ENCODE peak calls at places on chromosome 9, in ten cellular contexts. One of them, this sample, is unnamed.

GRCh38 chr9:114117996-114118830 is 19.1 kb upstream of the KIF12 start:
- DNase-seq in AG09309: no peak
- DNase-seq in endothelial cell: no peak
- DNase-seq in astrocyte of the spinal cord: no peak
- DNase-seq in kidney epithelial cell: no peak
- DNase-seq in PC-3: peak
- DNase-seq in adrenal gland: no peak
- DNase-seq in ovary: no peak
- DNase-seq in heart left ventricle: no peak
- DNase-seq in astrocyte of the cerebellum: no peak
- DNase-seq in this sample: no peak

GRCh38 chr9:89318123-89319014 is at the start of gene SECISBP2:
- DNase-seq in AG09309: peak
- DNase-seq in endothelial cell: peak
- DNase-seq in PC-3: peak
- DNase-seq in kidney epithelial cell: peak
- DNase-seq in astrocyte of the spinal cord: peak
- DNase-seq in adrenal gland: peak
- DNase-seq in heart left ventricle: peak
- DNase-seq in astrocyte of the cerebellum: peak
- DNase-seq in ovary: peak
- DNase-seq in this sample: peak

GRCh38 chr9:116661037-116661954 is 25.8 kb upstream of the TRIM32 start:
- DNase-seq in adrenal gland: peak
- DNase-seq in ovary: no peak
- DNase-seq in heart left ventricle: no peak
- DNase-seq in astrocyte of the spinal cord: peak
- DNase-seq in PC-3: peak
- DNase-seq in astrocyte of the cerebellum: peak
- DNase-seq in endothelial cell: peak
- DNase-seq in kidney epithelial cell: peak
- DNase-seq in AG09309: peak
- DNase-seq in this sample: peak

GRCh38 chr9:27125030-27125429 is 16.0 kb downstream of the TEK start:
- DNase-seq in heart left ventricle: peak
- DNase-seq in endothelial cell: no peak
- DNase-seq in astrocyte of the spinal cord: peak
- DNase-seq in astrocyte of the cerebellum: peak
- DNase-seq in adrenal gland: peak
- DNase-seq in ovary: peak
- DNase-seq in AG09309: peak
- DNase-seq in kidney epithelial cell: peak
- DNase-seq in PC-3: peak
- DNase-seq in this sample: peak

GRCh38 chr9:82127993-82128710 is 139.6 kb downstream of the SPATA31D1 start:
- DNase-seq in astrocyte of the cerebellum: no peak
- DNase-seq in heart left ventricle: no peak
- DNase-seq in kidney epithelial cell: no peak
- DNase-seq in ovary: no peak
- DNase-seq in astrocyte of the spinal cord: no peak
- DNase-seq in AG09309: no peak
- DNase-seq in endothelial cell: no peak
- DNase-seq in PC-3: no peak
- DNase-seq in adrenal gland: no peak
- DNase-seq in this sample: no peak

GRCh38 chr9:96581301-96581700 is 38.3 kb downstream of the CDC14B start:
- DNase-seq in astrocyte of the spinal cord: no peak
- DNase-seq in heart left ventricle: no peak
- DNase-seq in astrocyte of the cerebellum: no peak
- DNase-seq in AG09309: no peak
- DNase-seq in adrenal gland: no peak
- DNase-seq in ovary: no peak
- DNase-seq in PC-3: no peak
- DNase-seq in kidney epithelial cell: no peak
- DNase-seq in endothelial cell: no peak
- DNase-seq in this sample: no peak

GRCh38 chr9:77561321-77562020 is 86.7 kb downstream of the GNA14 start:
- DNase-seq in adrenal gland: no peak
- DNase-seq in AG09309: no peak
- DNase-seq in ovary: no peak
- DNase-seq in astrocyte of the cerebellum: no peak
- DNase-seq in astrocyte of the spinal cord: no peak
- DNase-seq in heart left ventricle: no peak
- DNase-seq in kidney epithelial cell: no peak
- DNase-seq in PC-3: no peak
- DNase-seq in endothelial cell: no peak
- DNase-seq in this sample: no peak

GRCh38 chr9:136644343-136644592 is 18.4 kb upstream of the EGFL7 start:
- DNase-seq in PC-3: no peak
- DNase-seq in ovary: peak
- DNase-seq in adrenal gland: peak
- DNase-seq in AG09309: no peak
- DNase-seq in astrocyte of the spinal cord: peak
- DNase-seq in astrocyte of the cerebellum: no peak
- DNase-seq in heart left ventricle: peak
- DNase-seq in endothelial cell: no peak
- DNase-seq in kidney epithelial cell: no peak
- DNase-seq in this sample: no peak

GRCh38 chr9:96441798-96442445 is 8.0 kb upstream of the HABP4 start:
- DNase-seq in astrocyte of the spinal cord: no peak
- DNase-seq in ovary: no peak
- DNase-seq in kidney epithelial cell: no peak
- DNase-seq in heart left ventricle: no peak
- DNase-seq in astrocyte of the cerebellum: no peak
- DNase-seq in adrenal gland: no peak
- DNase-seq in AG09309: no peak
- DNase-seq in PC-3: peak
- DNase-seq in endothelial cell: peak
- DNase-seq in this sample: no peak

GRCh38 chr9:136021171-136021890 is 60.2 kb upstream of the UBAC1 start:
- DNase-seq in astrocyte of the cerebellum: no peak
- DNase-seq in ovary: no peak
- DNase-seq in PC-3: no peak
- DNase-seq in adrenal gland: no peak
- DNase-seq in heart left ventricle: no peak
- DNase-seq in endothelial cell: no peak
- DNase-seq in astrocyte of the spinal cord: no peak
- DNase-seq in kidney epithelial cell: no peak
- DNase-seq in AG09309: no peak
- DNase-seq in this sample: no peak

GRCh38 chr9:83281306-83282255 is 218.6 kb upstream of the RASEF start:
- DNase-seq in ovary: no peak
- DNase-seq in endothelial cell: no peak
- DNase-seq in astrocyte of the spinal cord: peak
- DNase-seq in kidney epithelial cell: peak
- DNase-seq in PC-3: peak
- DNase-seq in heart left ventricle: peak
- DNase-seq in adrenal gland: peak
- DNase-seq in astrocyte of the cerebellum: peak
- DNase-seq in AG09309: peak
- DNase-seq in this sample: peak

GRCh38 chr9:124869986-124870560 is 8.1 kb downstream of the ARPC5L start:
- DNase-seq in kidney epithelial cell: no peak
- DNase-seq in adrenal gland: peak
- DNase-seq in astrocyte of the cerebellum: no peak
- DNase-seq in AG09309: no peak
- DNase-seq in endothelial cell: peak
- DNase-seq in ovary: no peak
- DNase-seq in heart left ventricle: no peak
- DNase-seq in PC-3: peak
- DNase-seq in astrocyte of the spinal cord: peak
- DNase-seq in this sample: no peak

GRCh38 chr9:124869466-124869985 is 7.6 kb downstream of the ARPC5L start:
- DNase-seq in heart left ventricle: peak
- DNase-seq in endothelial cell: peak
- DNase-seq in adrenal gland: peak
- DNase-seq in astrocyte of the spinal cord: no peak
- DNase-seq in PC-3: peak
- DNase-seq in astrocyte of the cerebellum: no peak
- DNase-seq in AG09309: no peak
- DNase-seq in ovary: peak
- DNase-seq in kidney epithelial cell: no peak
- DNase-seq in this sample: no peak

GRCh38 chr9:124871156-124871561 is 9.2 kb downstream of the ARPC5L start:
- DNase-seq in astrocyte of the cerebellum: no peak
- DNase-seq in kidney epithelial cell: no peak
- DNase-seq in astrocyte of the spinal cord: no peak
- DNase-seq in endothelial cell: no peak
- DNase-seq in heart left ventricle: no peak
- DNase-seq in PC-3: no peak
- DNase-seq in AG09309: no peak
- DNase-seq in adrenal gland: no peak
- DNase-seq in ovary: no peak
- DNase-seq in this sample: no peak

GRCh38 chr9:124870723-124871122 is 8.8 kb downstream of the ARPC5L start:
- DNase-seq in endothelial cell: no peak
- DNase-seq in AG09309: no peak
- DNase-seq in astrocyte of the cerebellum: no peak
- DNase-seq in PC-3: no peak
- DNase-seq in heart left ventricle: no peak
- DNase-seq in adrenal gland: peak
- DNase-seq in kidney epithelial cell: no peak
- DNase-seq in ovary: no peak
- DNase-seq in astrocyte of the spinal cord: no peak
- DNase-seq in this sample: no peak

DNA sequence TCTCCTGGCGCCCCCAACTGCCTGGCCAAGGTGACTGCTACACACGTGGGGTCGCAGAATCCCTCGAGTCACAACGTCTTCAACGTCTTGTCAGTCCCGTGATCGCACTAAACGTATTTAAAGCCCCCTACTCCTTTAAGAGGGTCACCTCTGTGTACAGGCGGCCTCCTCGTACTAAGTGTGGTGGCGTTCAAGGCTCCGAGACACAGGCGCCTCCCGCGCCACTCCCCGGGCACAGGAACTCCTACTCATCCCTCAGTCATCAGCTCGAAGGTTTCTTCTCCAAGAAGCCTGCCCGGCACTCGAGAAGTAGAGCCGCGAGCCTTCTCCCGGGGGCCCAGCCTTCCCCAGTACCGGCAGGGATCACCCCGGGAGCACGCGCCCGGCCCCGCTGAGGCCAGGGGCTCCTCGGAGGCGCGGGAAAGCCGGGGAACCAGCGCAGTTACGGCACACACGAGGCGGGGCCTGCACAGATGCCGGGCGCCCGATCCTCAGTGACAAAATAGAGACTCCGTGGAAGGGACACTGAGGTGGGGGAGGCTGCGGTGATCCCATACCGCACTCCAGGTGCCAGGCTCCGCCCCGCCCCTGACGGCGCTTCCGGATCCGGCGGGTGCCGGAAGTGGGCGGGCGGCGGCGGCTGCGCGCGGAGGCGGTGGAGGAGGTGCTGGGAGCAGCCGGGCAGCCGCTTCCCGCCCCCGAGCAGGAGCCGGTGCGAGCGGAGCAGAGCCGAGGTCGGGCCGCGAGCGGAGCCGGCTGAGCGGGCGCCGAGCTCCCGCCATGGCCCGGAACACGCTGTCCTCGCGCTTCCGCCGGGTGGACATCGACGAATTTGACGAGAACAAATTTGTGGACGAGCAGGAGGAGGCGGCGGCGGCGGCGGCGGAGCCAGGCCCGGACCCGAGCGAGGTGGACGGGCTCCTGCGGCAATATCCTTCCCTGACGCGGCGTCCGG is 6.9 kb downstream of the ARPC5L start:
- DNase-seq in astrocyte of the cerebellum: peak
- DNase-seq in adrenal gland: peak
- DNase-seq in ovary: peak
- DNase-seq in heart left ventricle: peak
- DNase-seq in PC-3: peak
- DNase-seq in endothelial cell: peak
- DNase-seq in kidney epithelial cell: no peak
- DNase-seq in AG09309: no peak
- DNase-seq in astrocyte of the spinal cord: peak
- DNase-seq in this sample: no peak
- TF ChIP-seq CTCF in astrocyte of the cerebellum: no peak
- TF ChIP-seq CTCF in adrenal gland: no peak
- TF ChIP-seq CTCF in ovary: no peak
- TF ChIP-seq CTCF in heart left ventricle: no peak
- TF ChIP-seq CTCF in PC-3: peak
- TF ChIP-seq CTCF in endothelial cell: no peak
- TF ChIP-seq CTCF in kidney epithelial cell: peak
- TF ChIP-seq CTCF in AG09309: peak
- TF ChIP-seq CTCF in astrocyte of the spinal cord: peak
- TF ChIP-seq CTCF in this sample: peak

DNA sequence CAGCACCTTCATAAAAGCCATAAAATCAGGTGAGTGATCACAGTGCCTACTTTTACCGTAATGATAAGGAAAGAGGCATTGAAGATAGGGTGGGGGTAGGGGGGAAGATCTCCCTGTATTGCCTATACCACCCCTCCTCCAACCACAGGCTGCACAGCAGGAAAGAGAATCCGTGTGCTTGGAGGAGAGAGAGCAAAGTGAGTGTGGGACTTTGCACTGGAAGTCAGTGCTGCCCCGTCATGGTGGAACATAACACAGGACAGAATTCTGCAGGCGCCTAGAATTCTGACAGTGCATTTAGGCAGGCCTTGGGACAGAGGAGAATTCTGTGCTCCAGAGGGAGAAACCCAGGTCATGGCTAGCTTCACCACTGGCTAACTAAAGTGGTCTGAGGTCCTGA is 3.5 kb upstream of the C5 start:
- DNase-seq in AG09309: no peak
- DNase-seq in astrocyte of the spinal cord: no peak
- DNase-seq in adrenal gland: no peak
- DNase-seq in PC-3: no peak
- DNase-seq in heart left ventricle: no peak
- DNase-seq in astrocyte of the cerebellum: no peak
- DNase-seq in ovary: no peak
- DNase-seq in kidney epithelial cell: no peak
- DNase-seq in endothelial cell: no peak
- DNase-seq in this sample: no peak
- TF ChIP-seq CTCF in AG09309: no peak
- TF ChIP-seq CTCF in astrocyte of the spinal cord: no peak
- TF ChIP-seq CTCF in adrenal gland: no peak
- TF ChIP-seq CTCF in PC-3: no peak
- TF ChIP-seq CTCF in heart left ventricle: no peak
- TF ChIP-seq CTCF in astrocyte of the cerebellum: no peak
- TF ChIP-seq CTCF in ovary: no peak
- TF ChIP-seq CTCF in kidney epithelial cell: no peak
- TF ChIP-seq CTCF in endothelial cell: no peak
- TF ChIP-seq CTCF in this sample: no peak

GRCh38 chr9:34197280-34197679 is 18.4 kb downstream of the UBAP1 start:
- DNase-seq in endothelial cell: no peak
- DNase-seq in astrocyte of the spinal cord: no peak
- DNase-seq in ovary: no peak
- DNase-seq in kidney epithelial cell: no peak
- DNase-seq in PC-3: no peak
- DNase-seq in astrocyte of the cerebellum: no peak
- DNase-seq in adrenal gland: no peak
- DNase-seq in AG09309: no peak
- DNase-seq in heart left ventricle: no peak
- DNase-seq in this sample: no peak
- TF ChIP-seq CTCF in endothelial cell: no peak
- TF ChIP-seq CTCF in astrocyte of the spinal cord: no peak
- TF ChIP-seq CTCF in ovary: no peak
- TF ChIP-seq CTCF in kidney epithelial cell: no peak
- TF ChIP-seq CTCF in PC-3: no peak
- TF ChIP-seq CTCF in astrocyte of the cerebellum: no peak
- TF ChIP-seq CTCF in adrenal gland: no peak
- TF ChIP-seq CTCF in AG09309: no peak
- TF ChIP-seq CTCF in heart left ventricle: no peak
- TF ChIP-seq CTCF in this sample: no peak

DNA sequence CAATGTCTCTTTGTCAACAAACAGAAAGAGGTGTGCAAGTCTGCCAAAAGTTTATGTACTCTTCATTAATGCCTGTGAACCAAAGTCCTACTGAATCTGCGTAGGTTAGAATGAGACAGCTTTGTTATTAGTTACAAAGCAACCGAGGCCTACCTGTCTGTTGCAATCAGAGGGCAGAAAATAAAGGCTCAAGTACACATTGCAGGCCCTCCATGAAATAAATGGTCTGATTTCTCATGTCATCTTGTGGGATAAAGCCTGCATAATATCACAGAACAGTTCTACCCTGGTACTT is 236.6 kb upstream of the NFIL3 start:
- DNase-seq in ovary: no peak
- DNase-seq in endothelial cell: no peak
- DNase-seq in PC-3: no peak
- DNase-seq in adrenal gland: no peak
- DNase-seq in kidney epithelial cell: no peak
- DNase-seq in AG09309: no peak
- DNase-seq in astrocyte of the spinal cord: no peak
- DNase-seq in astrocyte of the cerebellum: no peak
- DNase-seq in heart left ventricle: no peak
- DNase-seq in this sample: no peak
- TF ChIP-seq CTCF in ovary: no peak
- TF ChIP-seq CTCF in endothelial cell: no peak
- TF ChIP-seq CTCF in PC-3: no peak
- TF ChIP-seq CTCF in adrenal gland: no peak
- TF ChIP-seq CTCF in kidney epithelial cell: no peak
- TF ChIP-seq CTCF in AG09309: no peak
- TF ChIP-seq CTCF in astrocyte of the spinal cord: no peak
- TF ChIP-seq CTCF in astrocyte of the cerebellum: no peak
- TF ChIP-seq CTCF in heart left ventricle: no peak
- TF ChIP-seq CTCF in this sample: no peak

This sample was measured in epithelial cell of proximal tubule.